ENCODE peak calls at places on chromosomes 6 and 20, in six cellular contexts. R, C, M, H, Z and B are unnamed samples.

GRCh38 chr20:57598060-57598459 is 22.2 kb downstream of the ZBP1 start:
- DNase-seq in R (no peak), C (no peak), M (no peak), H (no peak), Z (no peak), B (no peak)

GRCh38 chr20:63619505-63619904 is 7.4 kb downstream of the GMEB2 start:
- DNase-seq in R (no peak), C (no peak), M (no peak), H (no peak), Z (no peak), B (no peak)

GRCh38 chr20:53580376-53581111 is 13.1 kb downstream of the ZNF217 start:
- DNase-seq in R (peak), C (no peak), M (no peak), H (no peak), Z (no peak), B (no peak)

GRCh38 chr6:138833819-138834539 is 38.1 kb downstream of the ECT2L start:
- DNase-seq in R (no peak), C (peak), M (no peak), H (no peak), Z (no peak), B (no peak)

GRCh38 chr6:85126448-85127178 is 323.3 kb upstream of the NT5E start:
- DNase-seq in R (peak), C (peak), M (peak), H (peak), Z (peak), B (peak)

GRCh38 chr20:51128198-51128597 is 105.3 kb upstream of the KCNG1 start:
- DNase-seq in R (peak), C (peak), M (peak), H (no peak), Z (no peak), B (no peak)

GRCh38 chr6:169800116-169800667 is 48.8 kb downstream of the ERMARD start:
- DNase-seq in R (no peak), C (no peak), M (peak), H (no peak), Z (peak), B (no peak)

GRCh38 chr6:115896538-115897129 is 164.1 kb downstream of the FRK start:
- DNase-seq in R (peak), C (peak), M (peak), H (no peak), Z (no peak), B (peak)

GRCh38 chr6:41970436-41970846 is 28.8 kb upstream of the CCND3 start:
- DNase-seq in R (no peak), C (no peak), M (peak), H (no peak), Z (no peak), B (no peak)

DNA sequence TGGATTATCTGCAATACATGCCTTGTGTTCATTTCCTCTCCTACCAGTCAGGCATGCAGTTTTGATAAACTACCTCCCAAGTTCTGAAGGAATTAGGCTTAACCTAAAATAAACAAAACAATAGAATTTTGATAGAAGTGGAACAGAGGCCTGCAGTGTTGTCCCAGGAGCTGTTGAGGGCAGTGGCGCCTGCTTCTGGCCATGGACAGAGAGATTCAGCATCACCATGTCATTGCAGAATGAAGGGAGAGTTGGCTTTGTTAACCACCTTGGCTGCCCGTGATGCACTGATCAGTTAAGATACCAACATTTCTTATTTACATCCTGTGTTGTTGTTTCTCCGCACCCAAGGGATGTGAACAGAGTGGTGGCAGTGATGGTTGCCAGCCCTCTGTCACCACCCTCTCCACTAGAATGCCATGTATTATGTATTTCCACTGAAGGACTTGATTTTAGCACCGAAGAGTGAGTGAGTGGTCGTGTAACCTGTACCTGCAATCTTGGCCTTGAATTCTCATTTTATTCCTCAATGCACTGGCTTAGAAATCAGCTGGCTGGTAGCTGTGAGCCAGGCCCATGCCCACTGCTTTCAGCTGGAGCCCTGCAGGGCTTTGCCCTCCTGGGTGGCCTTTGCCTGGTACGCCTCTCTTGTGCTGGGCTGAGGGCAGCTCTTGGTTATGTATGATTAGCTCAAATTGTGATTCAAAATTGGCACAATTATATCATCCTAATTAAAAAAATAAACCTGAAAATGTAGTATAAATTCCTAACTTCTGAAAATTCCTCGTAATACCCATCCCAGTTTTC is 56.5 kb downstream of the SHLD1 start:
- DNase-seq in R (peak), C (no peak), M (no peak), H (no peak), Z (no peak), B (no peak)
- TF ChIP-seq CTCF in R (peak), C (peak), M (peak), H (no peak), Z (no peak), B (peak)

GRCh38 chr6:135853986-135854385 is 2.5 kb downstream of the PDE7B start:
- DNase-seq in R (no peak), C (no peak), M (no peak), H (no peak), Z (no peak), B (no peak)

GRCh38 chr6:135853227-135853626 is 1.7 kb downstream of the PDE7B start:
- DNase-seq in R (no peak), C (peak), M (no peak), H (no peak), Z (no peak), B (no peak)

GRCh38 chr6:135851442-135852271 is at the start of gene PDE7B:
- DNase-seq in R (peak), C (peak), M (peak), H (peak), Z (peak), B (peak)

GRCh38 chr6:135852775-135853174 is 1.3 kb downstream of the PDE7B start:
- DNase-seq in R (no peak), C (peak), M (no peak), H (no peak), Z (no peak), B (no peak)

GRCh38 chr6:135854799-135855198 is 3.3 kb downstream of the PDE7B start:
- DNase-seq in R (no peak), C (no peak), M (no peak), H (no peak), Z (no peak), B (no peak)
- TF ChIP-seq CTCF in R (no peak), C (no peak), M (no peak), H (no peak), Z (no peak), B (no peak)

GRCh38 chr6:56772737-56773184 is 130.1 kb upstream of the DST start:
- DNase-seq in R (peak), C (peak), M (peak), H (no peak), Z (no peak), B (no peak)
- TF ChIP-seq CTCF in R (peak), C (peak), M (no peak), H (no peak), Z (no peak), B (no peak)

GRCh38 chr20:55057779-55058415 is 582.5 kb downstream of the DOK5 start:
- DNase-seq in R (no peak), C (no peak), M (no peak), H (no peak), Z (no peak), B (peak)
- TF ChIP-seq CTCF in R (no peak), C (peak), M (peak), H (no peak), Z (peak), B (peak)

GRCh38 chr6:112029045-112029822 is 24.7 kb upstream of the CCN6 start:
- DNase-seq in R (peak), C (peak), M (peak), H (peak), Z (peak), B (peak)
- TF ChIP-seq CTCF in R (peak), C (peak), M (peak), H (peak), Z (peak), B (peak)

DNA sequence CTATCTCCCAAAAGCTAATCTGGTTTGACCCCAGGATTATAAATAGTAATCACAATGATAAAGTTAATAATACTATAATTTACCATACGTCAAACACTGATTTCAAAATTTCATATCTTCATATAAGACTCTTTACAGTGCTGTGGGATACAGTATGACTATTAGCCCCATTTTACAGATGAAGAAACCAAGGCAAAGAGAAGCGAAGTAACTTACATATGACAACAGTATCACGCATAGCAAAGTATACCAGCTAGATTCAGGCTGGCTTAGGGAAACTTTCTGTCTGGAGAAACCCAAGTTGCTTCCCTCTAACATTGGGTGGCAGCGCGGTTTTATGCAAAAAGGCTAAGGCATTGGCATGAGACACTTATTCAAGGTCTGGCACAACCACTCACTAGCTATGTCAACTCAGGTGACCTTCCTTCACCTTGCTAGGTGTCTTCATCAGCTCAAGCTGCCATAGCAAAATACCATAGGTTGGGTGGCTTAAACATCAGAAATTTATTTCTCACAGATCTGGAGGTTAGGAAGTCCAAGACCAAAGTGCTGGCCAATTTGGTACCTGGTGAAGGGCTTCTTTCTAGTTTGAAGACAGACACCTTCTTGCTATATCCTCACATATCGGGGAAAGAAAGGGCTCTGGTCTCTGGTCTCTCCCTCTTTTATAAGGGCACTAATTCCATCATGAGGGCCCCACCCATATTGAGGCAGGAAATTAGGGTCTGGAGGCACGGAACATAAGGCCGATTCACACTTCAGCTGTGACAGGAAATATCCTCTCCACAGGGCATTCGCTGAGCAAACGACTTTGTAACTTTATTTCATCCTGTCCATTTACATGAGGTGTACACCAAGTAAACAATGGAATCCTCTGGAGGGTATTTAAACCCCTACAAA is 22.4 kb upstream of the UTRN start:
- DNase-seq in R (peak), C (no peak), M (peak), H (peak), Z (peak), B (no peak)
- TF ChIP-seq CTCF in R (no peak), C (no peak), M (no peak), H (no peak), Z (peak), B (no peak)

GRCh38 chr6:2990932-2991506 is 8.7 kb upstream of the NQO2 start:
- DNase-seq in R (no peak), C (no peak), M (no peak), H (no peak), Z (no peak), B (no peak)

GRCh38 chr6:2988076-2988425 is 11.6 kb upstream of the NQO2 start:
- DNase-seq in R (no peak), C (no peak), M (no peak), H (no peak), Z (no peak), B (no peak)

GRCh38 chr6:2988426-2989331 is 11.0 kb upstream of the NQO2 start:
- DNase-seq in R (peak), C (peak), M (peak), H (peak), Z (peak), B (peak)

GRCh38 chr6:2990179-2990931 is 9.3 kb upstream of the NQO2 start:
- DNase-seq in R (peak), C (peak), M (peak), H (no peak), Z (peak), B (peak)

DNA sequence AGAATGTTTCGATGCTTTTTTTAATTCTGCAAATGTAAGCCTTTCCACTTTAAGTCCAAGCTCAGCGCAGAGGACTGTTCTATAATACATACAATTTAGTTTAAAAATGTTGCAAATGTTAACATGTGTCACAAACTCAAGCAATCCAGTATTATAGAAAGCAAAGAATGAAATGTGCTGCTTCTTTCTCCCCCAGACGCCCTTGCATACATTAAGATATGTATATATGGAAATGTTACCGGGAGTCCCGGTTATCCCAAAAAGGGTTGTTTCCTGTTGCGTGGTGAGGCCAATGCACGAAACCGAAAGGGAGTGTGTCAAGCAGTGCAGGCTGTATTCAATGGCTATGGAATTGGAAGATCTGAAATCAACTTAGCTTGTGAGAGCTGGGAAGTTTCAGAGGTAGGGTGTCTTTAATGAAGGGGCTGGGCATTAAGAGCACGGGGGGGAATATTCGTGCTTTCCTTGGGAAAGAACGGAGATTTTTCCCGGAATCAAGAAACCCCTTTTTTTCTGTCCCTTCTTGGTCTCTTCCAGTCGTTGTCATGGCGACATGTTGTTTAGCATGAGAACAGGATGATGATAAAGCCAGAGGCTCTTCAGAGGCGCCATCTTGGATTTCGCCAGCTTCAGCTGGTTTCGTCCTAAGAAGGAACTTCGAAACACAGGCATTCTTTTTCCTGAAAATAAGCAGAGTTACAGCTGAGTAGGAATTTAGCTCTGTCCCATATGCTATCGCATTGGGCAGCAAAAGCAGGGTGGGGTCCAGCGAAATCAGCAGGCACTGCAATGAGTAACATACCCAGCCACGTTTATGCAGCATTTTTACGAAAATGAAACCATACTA is 10.1 kb upstream of the NQO2 start:
- DNase-seq in R (peak), C (peak), M (peak), H (peak), Z (peak), B (peak)
- TF ChIP-seq CTCF in R (peak), C (no peak), M (no peak), H (no peak), Z (peak), B (no peak)

GRCh38 chr6:35463292-35463691 is 4.9 kb upstream of the RPL10A start:
- DNase-seq in R (no peak), C (no peak), M (no peak), H (no peak), Z (no peak), B (no peak)
- TF ChIP-seq CTCF in R (no peak), C (no peak), M (no peak), H (no peak), Z (no peak), B (no peak)

GRCh38 chr6:436308-437041 is 44.9 kb downstream of the IRF4 start:
- DNase-seq in R (peak), C (peak), M (no peak), H (no peak), Z (no peak), B (no peak)
- TF ChIP-seq CTCF in R (no peak), C (no peak), M (no peak), H (no peak), Z (no peak), B (no peak)

GRCh38 chr6:24856246-24856599 is 57.5 kb upstream of the ARMH2 start:
- DNase-seq in R (no peak), C (no peak), M (no peak), H (no peak), Z (no peak), B (no peak)
- TF ChIP-seq CTCF in R (peak), C (no peak), M (no peak), H (no peak), Z (no peak), B (no peak)